ENCODE peak calls at places on chromosomes 16 and 17, in eight cellular contexts. O is PC-3, K is HL-60, I is BJ, H is GM23338, B is thoracic aorta, V is IMR-90, Y is cardiac muscle cell. U is an unnamed sample. For H3K27me3, the result is how much of the 10 kb centered on the place peaks cover.

GRCh38 chr17:17492085-17492484 is 4.1 kb downstream of the RASD1 start:
- DNase-seq in H (no peak), O (no peak), K (no peak), I (no peak), B (no peak), Y (no peak), V (no peak), U (no peak)

GRCh38 chr16:56983211-56983751 is 6.1 kb upstream of the NLRC5 start:
- DNase-seq in H (no peak), V (no peak), I (no peak), K (no peak), B (no peak), O (no peak), Y (no peak), U (no peak)

GRCh38 chr17:19016297-19016696 is 11.7 kb upstream of the FAM83G start:
- DNase-seq in O (no peak), I (no peak), Y (no peak), B (no peak), V (no peak), K (no peak), H (no peak), U (no peak)

GRCh38 chr17:81094744-81095607 is 60.0 kb downstream of the BAIAP2 start:
- DNase-seq in H (peak), O (peak), K (peak), I (peak), Y (peak), V (peak), B (peak), U (peak)

GRCh38 chr16:5328546-5328945 is 231.0 kb upstream of the EEF2KMT start:
- DNase-seq in O (no peak), B (no peak), H (no peak), I (no peak), K (no peak), Y (no peak), V (no peak), U (no peak)

GRCh38 chr16:4935231-4935855 is 1.6 kb downstream of the PPL start:
- DNase-seq in Y (peak), V (no peak), B (peak), H (no peak), O (no peak), K (no peak), I (peak), U (no peak)

GRCh38 chr17:56598471-56598870 is 5.0 kb downstream of the NOG start:
- DNase-seq in Y (no peak), H (peak), I (no peak), K (no peak), B (no peak), O (peak), V (peak), U (no peak)

GRCh38 chr17:9905078-9905415 is at the start of gene RCVRN:
- DNase-seq in Y (no peak), O (no peak), V (no peak), K (no peak), B (no peak), I (no peak), H (no peak), U (no peak)

GRCh38 chr16:88941933-88942909 is 34.8 kb downstream of the CBFA2T3 start:
- DNase-seq in O (no peak), K (peak), B (no peak), V (no peak), Y (peak), I (no peak), H (peak), U (no peak)

GRCh38 chr17:75260679-75261335 is 599 bp downstream of the GGA3 start:
- DNase-seq in H (peak), B (no peak), I (no peak), Y (peak), K (no peak), O (peak), V (peak), U (no peak)

GRCh38 chr17:73482674-73483293 is 161.5 kb downstream of the SDK2 start:
- DNase-seq in I (no peak), V (no peak), O (no peak), K (no peak), Y (no peak), B (no peak), H (no peak), U (no peak)

GRCh38 chr17:77834170-77835115 is 124.1 kb upstream of the TNRC6C start:
- DNase-seq in H (no peak), B (peak), K (peak), I (peak), O (peak), Y (peak), V (peak), U (peak)

GRCh38 chr16:88003736-88004135 is 52.5 kb downstream of the BANP start:
- DNase-seq in H (no peak), Y (no peak), K (no peak), V (no peak), I (no peak), O (no peak), B (no peak), U (no peak)

GRCh38 chr17:48624544-48625501 is 1.3 kb downstream of the HOXB9 start:
- DNase-seq in O (peak), I (no peak), H (peak), B (no peak), Y (no peak), V (no peak), K (no peak), U (no peak)

GRCh38 chr16:86022381-86022960 is 123.5 kb downstream of the IRF8 start:
- DNase-seq in Y (no peak), V (no peak), H (no peak), B (no peak), O (no peak), I (no peak), K (no peak), U (no peak)

GRCh38 chr16:10600792-10601443 is 20.5 kb upstream of the EMP2 start:
- DNase-seq in B (no peak), H (no peak), V (peak), Y (no peak), O (no peak), I (no peak), K (no peak), U (no peak)

GRCh38 chr17:78010759-78011158 is 52.3 kb downstream of the TNRC6C start:
- DNase-seq in I (no peak), O (no peak), V (no peak), K (no peak), H (no peak), Y (no peak), B (no peak), U (no peak)

GRCh38 chr17:4301066-4301465 is 37.3 kb upstream of the ANKFY1 start:
- DNase-seq in Y (no peak), O (no peak), B (no peak), K (no peak), I (no peak), H (no peak), V (no peak), U (no peak)

GRCh38 chr16:67571464-67571863 is 9.1 kb downstream of the CTCF start:
- DNase-seq in H (no peak), V (peak), Y (peak), K (no peak), B (no peak), O (no peak), I (no peak), U (no peak)

GRCh38 chr16:64159986-64160385 is 961.9 kb downstream of the CDH11 start:
- DNase-seq in Y (peak), O (peak), I (no peak), H (no peak), B (no peak), K (no peak), V (no peak), U (no peak)

GRCh38 chr16:10981697-10982216 is 37.4 kb downstream of the CLEC16A start:
- DNase-seq in K (peak), B (no peak), I (no peak), V (no peak), H (peak), O (peak), Y (no peak), U (no peak)

GRCh38 chr17:58693751-58694150 is 1.3 kb downstream of the RAD51C start:
- DNase-seq in I (no peak), Y (no peak), K (no peak), V (no peak), B (no peak), O (no peak), H (no peak), U (no peak)

GRCh38 chr17:73628642-73629552 is 15.3 kb downstream of the SDK2 start:
- DNase-seq in I (no peak), V (no peak), Y (no peak), H (no peak), O (peak), B (no peak), K (no peak), U (no peak)

GRCh38 chr17:48636177-48637018 is 10.2 kb upstream of the HOXB9 start:
- DNase-seq in V (peak), I (no peak), K (peak), Y (peak), B (no peak), H (peak), O (peak), U (no peak)

GRCh38 chr16:8850279-8850885 is 18.4 kb downstream of the CARHSP1 start:
- DNase-seq in O (peak), I (peak), B (no peak), H (no peak), V (peak), K (peak), Y (peak), U (no peak)

GRCh38 chr17:28130455-28130854 is 88.0 kb downstream of the NLK start:
- DNase-seq in B (no peak), I (no peak), K (no peak), O (no peak), H (no peak), Y (no peak), V (no peak), U (no peak)

GRCh38 chr17:12566281-12567002 is 99.2 kb upstream of the MYOCD start:
- DNase-seq in H (peak), O (no peak), I (no peak), V (no peak), B (no peak), Y (no peak), K (no peak), U (no peak)

GRCh38 chr16:65772134-65772732 is 594.3 kb upstream of the CDH5 start:
- DNase-seq in K (no peak), H (peak), I (no peak), B (no peak), V (no peak), O (no peak), Y (no peak), U (no peak)

GRCh38 chr17:1186214-1186820 is 6.5 kb upstream of the ABR start:
- DNase-seq in Y (no peak), B (no peak), O (peak), K (no peak), V (peak), I (no peak), H (no peak), U (no peak)
- H3K4me3 ChIP-seq in Y (no peak), B (peak), O (no peak), K (no peak), V (no peak), I (no peak), H (no peak), U (no peak)

GRCh38 chr16:919658-920631 is 50.8 kb downstream of the LMF1 start:
- DNase-seq in B (no peak), Y (peak), I (peak), H (no peak), V (peak), K (no peak), O (no peak), U (no peak)

GRCh38 chr16:920722-921121 is 50.1 kb downstream of the LMF1 start:
- DNase-seq in O (no peak), I (no peak), V (peak), K (no peak), H (no peak), B (no peak), Y (peak), U (no peak)

GRCh38 chr16:922051-922450 is 48.7 kb downstream of the LMF1 start:
- DNase-seq in Y (no peak), H (no peak), K (no peak), B (no peak), V (no peak), O (no peak), I (no peak), U (no peak)

GRCh38 chr16:923184-923583 is 47.6 kb downstream of the LMF1 start:
- DNase-seq in K (no peak), O (no peak), I (no peak), Y (no peak), H (no peak), B (no peak), V (no peak), U (no peak)

GRCh38 chr16:921321-921905 is 49.4 kb downstream of the LMF1 start:
- DNase-seq in B (no peak), V (no peak), O (no peak), I (no peak), H (no peak), K (no peak), Y (no peak), U (no peak)
- H3K27me3 ChIP-seq in B (under half), V (under half), O (under half), I (under half), H (under half), K (under half), Y (under half), U (under half)

GRCh38 chr16:77290451-77291110 is 91.4 kb downstream of the SYCE1L start:
- DNase-seq in O (no peak), Y (peak), K (no peak), I (no peak), V (peak), H (peak), B (no peak), U (no peak)

GRCh38 chr16:77288222-77288621 is 89.0 kb downstream of the SYCE1L start:
- DNase-seq in I (peak), K (no peak), H (no peak), B (no peak), V (peak), Y (peak), O (peak), U (peak)

GRCh38 chr16:77285676-77286075 is 86.5 kb downstream of the SYCE1L start:
- DNase-seq in H (no peak), K (no peak), O (no peak), B (no peak), V (no peak), Y (no peak), I (no peak), U (no peak)

GRCh38 chr16:77289331-77289809 is 90.2 kb downstream of the SYCE1L start:
- DNase-seq in V (peak), O (peak), H (no peak), Y (peak), B (no peak), K (no peak), I (no peak), U (no peak)
- TF ChIP-seq CTCF in V (no peak), O (no peak), H (no peak), Y (no peak), B (no peak), K (no peak), I (no peak), U (no peak)

GRCh38 chr16:30357715-30358576 is 2.8 kb upstream of the CD2BP2 start:
- DNase-seq in B (no peak), O (no peak), H (no peak), K (no peak), I (no peak), Y (no peak), V (no peak), U (no peak)
- H3K4me3 ChIP-seq in B (no peak), O (no peak), H (no peak), K (no peak), I (no peak), Y (no peak), V (no peak), U (no peak)

DNA sequence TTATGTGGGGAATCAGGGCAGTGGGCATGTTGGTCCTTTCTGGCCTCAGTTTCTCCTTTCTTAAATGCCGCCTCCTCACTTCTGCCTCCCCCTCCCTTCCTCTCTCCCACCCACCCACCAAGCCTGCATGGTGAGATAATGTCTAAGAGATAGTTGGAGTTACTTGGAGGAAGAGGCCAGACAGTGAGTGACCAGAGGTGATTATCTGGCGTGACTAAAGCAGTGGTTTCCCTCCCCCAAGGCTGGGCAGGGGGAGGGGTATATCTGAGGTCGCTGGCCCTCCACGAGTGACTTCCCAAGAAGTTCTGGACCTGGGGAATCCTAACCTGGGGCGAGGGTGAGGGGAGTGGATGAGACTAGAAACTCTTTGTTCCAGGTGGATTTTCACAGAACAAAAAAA is 31.6 kb upstream of the TAC4 start:
- DNase-seq in Y (no peak), B (no peak), H (no peak), O (no peak), K (no peak), V (no peak), I (no peak), U (no peak)
- H3K27me3 ChIP-seq in Y (under half), B (under half), H (under half), O (under half), K (under half), V (half or more), I (under half), U (half or more)

GRCh38 chr16:15775663-15776304 is 81.0 kb downstream of the MYH11 start:
- DNase-seq in O (peak), Y (peak), I (no peak), K (no peak), V (peak), B (no peak), H (no peak), U (no peak)

GRCh38 chr16:15778999-15779614 is 77.7 kb downstream of the MYH11 start:
- DNase-seq in Y (no peak), V (no peak), H (no peak), O (no peak), B (no peak), K (no peak), I (no peak), U (no peak)

GRCh38 chr16:15776572-15776971 is 80.3 kb downstream of the MYH11 start:
- DNase-seq in K (no peak), I (no peak), B (no peak), H (no peak), V (no peak), O (no peak), Y (no peak), U (no peak)

GRCh38 chr16:15778204-15778743 is 78.6 kb downstream of the MYH11 start:
- DNase-seq in K (no peak), V (no peak), I (no peak), Y (no peak), O (no peak), H (no peak), B (no peak), U (no peak)

DNA sequence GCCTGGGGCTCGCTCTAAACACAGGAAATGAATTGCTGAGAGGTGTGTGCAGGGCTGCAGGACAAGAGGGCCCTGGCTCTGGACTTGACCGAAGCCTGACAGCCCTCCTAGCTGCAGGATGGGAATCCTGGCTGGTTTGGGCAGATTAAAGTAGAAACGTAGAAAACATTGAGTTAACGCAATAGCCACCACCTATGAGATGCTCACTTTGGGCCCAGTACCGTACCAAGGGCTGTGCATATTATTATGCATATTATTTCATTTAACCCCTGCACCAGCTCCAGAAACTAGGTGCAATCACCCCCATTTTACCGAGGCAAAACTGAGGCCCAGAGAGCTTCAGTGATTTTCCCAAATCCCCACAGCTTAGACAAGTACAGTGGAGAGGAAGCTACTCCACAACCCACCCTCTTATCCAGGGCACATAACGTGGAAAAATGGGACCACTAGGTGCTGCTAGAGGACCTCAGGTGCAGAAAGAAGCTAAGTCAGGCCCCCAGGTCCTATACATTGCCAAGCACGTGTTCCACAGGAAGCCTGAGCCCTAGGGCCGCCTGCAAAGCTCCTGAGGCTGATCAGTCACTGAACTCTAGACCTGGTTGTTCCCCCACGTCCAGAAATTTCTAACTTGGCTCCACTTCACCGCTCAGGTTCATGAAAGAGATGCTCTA is 79.2 kb downstream of the MYH11 start:
- DNase-seq in H (peak), K (peak), V (peak), O (peak), Y (peak), B (no peak), I (no peak), U (peak)
- TF ChIP-seq CTCF in H (peak), K (no peak), V (peak), O (peak), Y (peak), B (no peak), I (peak), U (peak)

DNA sequence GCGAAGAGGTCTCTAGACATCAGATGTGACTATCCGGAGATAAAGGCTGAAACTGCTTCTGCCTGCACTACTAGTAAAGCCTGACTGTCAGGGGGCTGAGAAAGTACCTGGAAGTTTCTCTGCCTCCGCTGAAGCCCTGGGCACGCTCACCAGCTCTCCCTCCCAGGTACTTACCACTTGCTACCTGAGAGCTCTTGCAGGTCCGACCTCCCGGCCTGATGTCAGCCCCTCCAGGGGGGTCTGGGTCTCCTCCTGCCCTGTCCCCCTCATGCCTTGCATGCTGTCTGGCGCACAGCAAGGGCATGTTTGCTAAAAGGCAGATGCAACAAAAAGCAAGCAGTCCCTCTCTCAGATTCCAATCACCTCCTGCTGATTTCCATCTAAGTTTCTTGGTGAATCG is 17.4 kb downstream of the ZDHHC7 start:
- DNase-seq in I (no peak), V (no peak), B (no peak), O (no peak), H (no peak), Y (no peak), K (no peak), U (no peak)
- H3K4me3 ChIP-seq in I (no peak), V (no peak), B (no peak), O (peak), H (no peak), Y (no peak), K (no peak), U (no peak)

GRCh38 chr16:48887646-48888045 is 277.7 kb upstream of the N4BP1 start:
- DNase-seq in V (no peak), K (no peak), Y (no peak), O (no peak), B (no peak), I (no peak), H (no peak), U (no peak)
- H3K27me3 ChIP-seq in V (under half), K (under half), Y (under half), O (under half), B (under half), I (under half), H (under half), U (under half)